ENCODE peak calls at places on chromosomes 13 and 19, in six cellular contexts. M, H, W, K, P and T are unnamed samples.
A peak's percentile ranks its signal among the peaks of the same experiment; 100 is the strongest.

GRCh38 chr19:38388310-38389100 is at the start of gene SPRED3:
- DNase-seq in H (no peak), W (peak; percentile 76), P (no peak), M (no peak), K (no peak), T (no peak)

GRCh38 chr13:105655046-105655445 is 880.4 kb downstream of the EFNB2 start:
- DNase-seq in W (peak; percentile 9), H (no peak), K (peak; percentile 80), P (no peak), M (no peak), T (no peak)

GRCh38 chr19:29858000-29858596 is 46.3 kb downstream of the CCNE1 start:
- DNase-seq in W (no peak), H (peak; percentile 59), K (no peak), M (no peak), P (no peak), T (no peak)

GRCh38 chr13:94009696-94010095 is 469.8 kb downstream of the DCT start:
- DNase-seq in K (peak; percentile 70), W (no peak), M (no peak), H (no peak), P (no peak), T (no peak)

GRCh38 chr13:33931397-33931987 is 113.5 kb downstream of the RFC3 start:
- DNase-seq in M (no peak), K (peak; percentile 77), W (peak; percentile 30), H (no peak), P (no peak), T (no peak)

GRCh38 chr13:49060698-49061387 is 85.1 kb downstream of the FNDC3A start:
- DNase-seq in W (peak; percentile 51), H (no peak), P (no peak), M (no peak), K (peak; percentile 63), T (no peak)

GRCh38 chr19:3543150-3544053 is 4.4 kb downstream of the TEKTIP1 start:
- DNase-seq in W (no peak), H (peak; percentile 67), M (no peak), P (peak; percentile 40), K (no peak), T (no peak)

GRCh38 chr19:2428027-2428690 is 773 bp upstream of the TIMM13 start:
- DNase-seq in P (peak; percentile 38), M (no peak), K (no peak), W (no peak), H (peak; percentile 84), T (no peak)

GRCh38 chr13:95023405-95023804 is 277.8 kb downstream of the ABCC4 start:
- DNase-seq in P (no peak), H (no peak), W (peak; percentile 12), M (no peak), K (peak; percentile 17), T (no peak)

GRCh38 chr13:34164585-34164984 is 346.6 kb downstream of the RFC3 start:
- DNase-seq in H (no peak), K (no peak), M (no peak), W (no peak), P (no peak), T (no peak)

GRCh38 chr19:29325241-29325975 is 112.5 kb upstream of the UQCRFS1 start:
- DNase-seq in P (no peak), W (no peak), H (peak; percentile 37), K (no peak), M (no peak), T (peak; percentile 39)

GRCh38 chr19:35266904-35267817 is 1.6 kb upstream of the USF2 start:
- DNase-seq in M (no peak), W (no peak), P (no peak), K (no peak), H (peak; percentile 80), T (no peak)

GRCh38 chr13:78586706-78587105 is 16.6 kb downstream of the POU4F1 start:
- DNase-seq in K (no peak), M (no peak), H (no peak), W (no peak), P (no peak), T (no peak)

GRCh38 chr13:79973533-79973963 is 367.4 kb downstream of the SPRY2 start:
- DNase-seq in P (no peak), W (no peak), K (no peak), H (no peak), M (no peak), T (no peak)

GRCh38 chr13:58324130-58324529 is 692.6 kb downstream of the PCDH17 start:
- DNase-seq in K (peak; percentile 3), W (peak; percentile 6), M (no peak), P (no peak), H (no peak), T (no peak)

GRCh38 chr13:76225815-76226489 is 589.8 kb downstream of the LMO7 start:
- DNase-seq in P (no peak), M (no peak), K (peak; percentile 19), W (no peak), H (peak; percentile 65), T (no peak)

GRCh38 chr19:53870485-53870844 is 2.8 kb downstream of the MYADM start:
- DNase-seq in H (no peak), K (no peak), P (no peak), W (no peak), M (no peak), T (no peak)

GRCh38 chr13:108346376-108346775 is 76.9 kb downstream of the TNFSF13B start:
- DNase-seq in H (no peak), M (no peak), P (no peak), K (no peak), W (no peak), T (no peak)

GRCh38 chr13:57799624-57800023 is 168.1 kb downstream of the PCDH17 start:
- DNase-seq in H (no peak), P (no peak), M (no peak), K (no peak), W (no peak), T (no peak)

GRCh38 chr13:30371649-30372265 is 50.5 kb upstream of the UBE2L5 start:
- DNase-seq in M (no peak), K (peak; percentile 42), H (no peak), W (peak; percentile 10), P (no peak), T (no peak)

GRCh38 chr19:48543121-48543710 is 8.8 kb upstream of the SULT2B1 start:
- DNase-seq in W (peak; percentile 88), M (no peak), P (no peak), K (peak; percentile 62), H (no peak), T (no peak)

GRCh38 chr13:28117689-28118377 is 17.5 kb upstream of the FLT3 start:
- DNase-seq in P (no peak), M (no peak), K (peak; percentile 60), H (no peak), W (no peak), T (no peak)

GRCh38 chr13:39784347-39784746 is 128.9 kb downstream of the COG6 start:
- DNase-seq in P (no peak), W (no peak), K (peak; percentile 23), H (no peak), M (no peak), T (no peak)

GRCh38 chr13:99605417-99606321 is 104.4 kb downstream of the TM9SF2 start:
- DNase-seq in W (peak; percentile 30), P (no peak), H (no peak), M (no peak), K (no peak), T (no peak)

GRCh38 chr19:2385053-2385721 is 25.1 kb downstream of the TMPRSS9 start:
- DNase-seq in H (no peak), M (peak; percentile 40), K (peak; percentile 55), P (no peak), W (peak; percentile 96), T (no peak)

DNA sequence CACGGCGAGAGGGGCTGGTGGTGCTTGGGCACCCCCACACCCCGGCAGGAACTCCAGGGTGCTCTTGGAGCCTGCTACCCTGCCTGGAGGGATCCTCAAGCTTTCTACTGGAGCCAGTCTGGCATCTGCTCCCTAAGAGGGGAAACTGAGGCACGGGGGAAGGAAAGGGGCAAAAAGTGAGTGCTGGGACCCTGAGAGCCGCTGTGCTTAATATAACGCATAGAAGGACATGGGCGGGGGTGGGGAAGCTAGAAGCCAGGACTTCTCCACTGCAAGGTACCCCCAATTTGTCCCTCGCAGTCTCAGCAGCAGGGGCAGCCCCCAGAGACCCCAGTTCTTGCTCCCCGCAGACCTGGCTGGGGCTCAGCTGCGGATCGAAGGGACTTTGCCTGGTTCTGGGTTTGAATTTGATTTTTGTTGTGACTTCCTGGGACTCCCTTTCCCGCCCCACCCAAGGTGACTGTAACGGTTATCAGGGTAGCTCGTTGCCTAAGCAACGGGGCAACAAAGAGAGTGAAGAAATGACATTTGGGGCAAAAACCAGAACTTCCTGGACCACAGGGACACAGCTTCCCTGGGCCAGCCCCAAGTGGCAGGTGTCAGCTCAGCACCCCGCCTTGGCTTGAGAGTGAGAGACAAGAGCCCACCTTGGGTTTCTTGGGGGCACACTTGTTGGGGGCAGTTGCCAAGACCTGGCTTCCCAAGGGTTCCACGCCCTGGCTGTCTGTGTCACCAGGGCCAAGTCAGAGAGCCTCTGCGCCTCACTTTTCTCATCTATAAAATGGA is 638 bp downstream of the ADGRE5 start:
- DNase-seq in M (no peak), W (peak; percentile 46), H (peak; percentile 77), K (peak; percentile 61), P (no peak), T (no peak)
- TF ChIP-seq CTCF in M (no peak), W (no peak), H (no peak), K (no peak), P (no peak), T (no peak)

GRCh38 chr13:43325636-43326035 is 302.2 kb downstream of the DNAJC15 start:
- DNase-seq in M (no peak), H (no peak), W (no peak), P (no peak), K (no peak), T (no peak)
- TF ChIP-seq CTCF in M (no peak), H (no peak), W (no peak), P (no peak), K (no peak), T (no peak)

DNA sequence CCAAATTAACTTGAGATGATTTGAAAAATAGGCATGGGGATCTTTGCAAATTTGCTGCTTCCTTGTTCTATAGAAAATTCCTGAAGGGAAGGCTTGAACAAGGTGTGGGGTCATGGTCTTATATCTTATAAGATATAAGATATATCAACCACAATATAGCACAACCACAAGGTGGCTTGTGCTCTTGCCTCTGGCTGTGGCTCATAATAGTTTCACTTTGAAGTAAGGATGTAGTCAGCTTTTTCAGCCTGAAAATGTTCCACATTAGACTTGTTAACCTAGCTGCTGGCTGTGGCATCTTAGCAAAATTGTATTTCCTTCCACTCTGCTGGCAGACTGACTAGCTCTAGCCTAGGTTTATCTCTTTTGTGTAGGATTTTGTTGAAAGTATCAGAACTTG is 169.7 kb downstream of the KLF5 start:
- DNase-seq in P (no peak), K (peak; percentile 18), W (no peak), M (no peak), H (no peak), T (no peak)
- TF ChIP-seq CTCF in P (no peak), K (peak; percentile 18), W (no peak), M (peak; percentile 8), H (no peak), T (peak; percentile 31)

DNA sequence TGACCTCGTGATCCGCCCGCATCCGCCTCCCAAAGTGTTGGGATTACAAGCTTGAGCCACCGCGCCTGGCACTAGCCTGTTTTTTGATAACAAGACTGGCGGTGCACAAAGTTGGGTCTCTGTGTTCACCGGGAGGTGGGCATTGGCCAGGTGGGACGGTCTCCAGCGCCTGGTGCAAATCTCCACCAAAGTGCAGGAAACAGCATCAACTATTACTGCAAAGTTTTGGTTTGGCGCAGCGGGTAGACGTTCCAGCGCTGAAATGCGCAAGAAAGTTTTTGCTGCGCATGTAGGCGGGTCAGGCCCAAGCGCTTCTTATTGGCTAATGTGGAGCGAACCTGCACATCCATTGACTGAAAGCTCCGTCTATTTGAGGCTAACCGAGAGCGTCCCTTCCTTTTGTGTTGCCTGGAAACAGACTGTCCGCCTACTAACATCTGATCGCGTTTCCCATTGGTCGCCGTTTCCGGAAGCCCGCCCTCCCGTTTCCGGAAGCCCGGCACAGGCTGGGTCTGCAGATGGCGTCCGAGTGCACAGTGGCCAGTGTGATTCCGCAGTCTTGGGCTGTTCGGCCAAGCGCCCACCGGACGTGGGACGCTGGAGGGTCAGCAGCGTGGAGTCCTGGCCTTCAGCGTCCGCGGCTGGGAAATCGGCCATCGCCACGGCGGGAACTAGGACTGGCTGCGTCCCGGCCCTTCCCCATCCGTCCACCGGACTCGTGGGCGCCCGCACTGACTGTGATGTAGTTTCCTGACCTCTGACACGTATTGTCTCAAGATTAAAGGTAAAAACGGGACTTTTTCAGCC is 53.3 kb upstream of the ZNF527 start:
- DNase-seq in K (peak; percentile 100), P (peak; percentile 99), W (peak; percentile 92), M (peak; percentile 98), H (peak; percentile 98), T (peak; percentile 94)
- TF ChIP-seq CTCF in K (peak; percentile 35), P (peak; percentile 36), W (peak; percentile 43), M (peak; percentile 54), H (no peak), T (peak; percentile 32)